ENCODE peak calls at places on chromosomes 2 and 18, in six cellular contexts. V, H, X, P, S and O are unnamed samples.

GRCh38 chr2:160565099-160565498 is 71.5 kb upstream of the RBMS1 start:
- DNase-seq in V (no peak), H (no peak), X (no peak), P (no peak), S (no peak), O (no peak)

GRCh38 chr2:163341426-163341825 is 394.4 kb downstream of the FIGN start:
- DNase-seq in V (no peak), H (no peak), X (peak), P (no peak), S (no peak), O (no peak)

GRCh38 chr2:103898561-103898960 is 955.4 kb upstream of the POU3F3 start:
- DNase-seq in V (no peak), H (no peak), X (no peak), P (no peak), S (no peak), O (no peak)

GRCh38 chr2:135742307-135742838 is 718 bp downstream of the UBXN4 start:
- DNase-seq in V (peak), H (peak), X (peak), P (peak), S (no peak), O (peak)

GRCh38 chr2:108288534-108289106 is at the start of gene SULT1C2:
- DNase-seq in V (no peak), H (peak), X (no peak), P (no peak), S (no peak), O (no peak)

GRCh38 chr18:31513189-31513907 is 15.4 kb downstream of the DSG2 start:
- DNase-seq in V (peak), H (peak), X (no peak), P (no peak), S (no peak), O (no peak)

GRCh38 chr2:188117706-188118105 is 174.0 kb upstream of the GULP1 start:
- DNase-seq in V (no peak), H (no peak), X (no peak), P (no peak), S (no peak), O (no peak)

GRCh38 chr2:118065015-118065666 is 23.1 kb upstream of the INSIG2 start:
- DNase-seq in V (no peak), H (no peak), X (no peak), P (no peak), S (no peak), O (no peak)

GRCh38 chr2:241632478-241633325 is 4.3 kb downstream of the THAP4 start:
- DNase-seq in V (no peak), H (no peak), X (no peak), P (no peak), S (no peak), O (no peak)

GRCh38 chr2:216015722-216016464 is 2.5 kb upstream of the MREG start:
- DNase-seq in V (no peak), H (no peak), X (no peak), P (no peak), S (peak), O (peak)

GRCh38 chr18:36509646-36510197 is 212.2 kb downstream of the FHOD3 start:
- DNase-seq in V (no peak), H (no peak), X (no peak), P (no peak), S (no peak), O (no peak)

GRCh38 chr2:35410431-35411061 is 945.0 kb upstream of the CRIM1 start:
- DNase-seq in V (peak), H (peak), X (peak), P (peak), S (peak), O (peak)

GRCh38 chr2:118169359-118170005 is 81.2 kb downstream of the INSIG2 start:
- DNase-seq in V (no peak), H (no peak), X (no peak), P (no peak), S (no peak), O (no peak)

GRCh38 chr2:175439416-175439815 is 257.9 kb upstream of the ATP5MC3 start:
- DNase-seq in V (peak), H (peak), X (no peak), P (peak), S (no peak), O (no peak)

GRCh38 chr2:28716265-28716865 is 35.3 kb upstream of the PPP1CB start:
- DNase-seq in V (peak), H (peak), X (peak), P (no peak), S (peak), O (peak)

GRCh38 chr18:46736136-46736535 is 20.7 kb downstream of the ST8SIA5 start:
- DNase-seq in V (no peak), H (no peak), X (no peak), P (no peak), S (no peak), O (no peak)

GRCh38 chr18:37956902-37957301 is 391.3 kb upstream of the CELF4 start:
- DNase-seq in V (no peak), H (no peak), X (no peak), P (no peak), S (no peak), O (peak)

GRCh38 chr2:106057206-106057605 is 136.9 kb downstream of the UXS1 start:
- DNase-seq in V (no peak), H (peak), X (no peak), P (no peak), S (no peak), O (no peak)

GRCh38 chr2:206198677-206199076 is 39.0 kb downstream of the EEF1B2 start:
- DNase-seq in V (no peak), H (no peak), X (no peak), P (no peak), S (no peak), O (peak)

GRCh38 chr18:4734021-4734420 is 278.9 kb upstream of the DLGAP1 start:
- DNase-seq in V (no peak), H (no peak), X (no peak), P (no peak), S (no peak), O (no peak)

GRCh38 chr2:238082858-238083257 is 17.3 kb upstream of the ESPNL start:
- DNase-seq in V (no peak), H (no peak), X (no peak), P (no peak), S (no peak), O (no peak)

GRCh38 chr2:10733980-10734379 is 12.6 kb downstream of the ATP6V1C2 start:
- DNase-seq in V (no peak), H (no peak), X (no peak), P (no peak), S (no peak), O (no peak)
- TF ChIP-seq MAX in V (no peak), H (no peak), X (no peak), P (no peak), S (no peak), O (no peak)

DNA sequence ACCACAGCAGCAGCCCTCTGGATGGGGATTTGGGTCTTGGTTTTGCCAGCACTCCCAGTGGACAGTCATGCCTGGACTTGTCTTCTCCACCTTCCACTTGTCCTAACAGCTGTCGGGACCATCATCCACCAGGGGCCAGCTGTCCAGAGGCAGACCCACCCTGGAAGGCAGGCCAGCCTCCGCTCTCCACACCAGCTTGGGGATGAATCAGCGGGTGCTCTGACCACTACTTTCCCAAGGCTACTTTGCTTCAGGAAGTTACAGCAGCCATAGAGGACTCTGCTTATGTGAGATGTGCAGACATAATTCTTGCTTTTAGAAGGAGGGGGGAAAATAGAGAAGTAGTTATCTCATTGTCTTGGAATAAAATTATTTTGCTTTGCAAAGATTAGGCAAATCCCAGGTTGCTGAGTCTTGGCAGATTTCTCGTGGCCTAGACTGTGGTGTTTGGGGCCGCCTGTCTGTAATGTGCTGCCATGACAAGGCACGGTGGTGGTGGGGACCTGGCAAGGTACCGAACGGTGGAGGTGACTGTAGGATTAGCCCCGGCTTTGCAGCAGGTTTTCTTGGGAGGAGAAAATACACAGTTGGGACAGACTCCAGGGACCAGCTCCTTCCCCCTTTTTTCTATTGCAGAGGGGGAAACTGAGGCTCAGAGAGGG is 148.7 kb downstream of the AGAP1 start:
- DNase-seq in V (no peak), H (no peak), X (no peak), P (peak), S (no peak), O (no peak)
- TF ChIP-seq MYC in V (no peak), H (no peak), X (no peak), P (no peak), S (no peak), O (no peak)

GRCh38 chr2:211035548-211036185 is 479.3 kb downstream of the CPS1 start:
- DNase-seq in V (no peak), H (peak), X (peak), P (no peak), S (no peak), O (peak)
- TF ChIP-seq CTCF in V (peak), H (peak), X (peak), P (no peak), S (peak), O (peak)

GRCh38 chr2:100963026-100963375 is 39.1 kb upstream of the RPL31 start:
- DNase-seq in V (no peak), H (no peak), X (no peak), P (no peak), S (no peak), O (no peak)
- TF ChIP-seq MAX in V (no peak), H (no peak), X (no peak), P (no peak), S (no peak), O (no peak)

GRCh38 chr18:6645246-6645645 is 84.3 kb upstream of the ARHGAP28 start:
- DNase-seq in V (no peak), H (no peak), X (no peak), P (no peak), S (no peak), O (no peak)
- TF ChIP-seq MYC in V (no peak), H (no peak), X (no peak), P (no peak), S (no peak), O (no peak)

GRCh38 chr2:231926180-231926741 is at the start of gene NPPC:
- DNase-seq in V (peak), H (peak), X (peak), P (peak), S (no peak), O (peak)

GRCh38 chr2:231923951-231924888 is 2.0 kb downstream of the NPPC start:
- DNase-seq in V (no peak), H (no peak), X (no peak), P (no peak), S (no peak), O (no peak)

GRCh38 chr2:231925303-231926179 is 655 bp downstream of the NPPC start:
- DNase-seq in V (peak), H (peak), X (peak), P (peak), S (no peak), O (peak)

GRCh38 chr2:231922945-231923344 is 3.3 kb downstream of the NPPC start:
- DNase-seq in V (no peak), H (no peak), X (no peak), P (no peak), S (no peak), O (no peak)

DNA sequence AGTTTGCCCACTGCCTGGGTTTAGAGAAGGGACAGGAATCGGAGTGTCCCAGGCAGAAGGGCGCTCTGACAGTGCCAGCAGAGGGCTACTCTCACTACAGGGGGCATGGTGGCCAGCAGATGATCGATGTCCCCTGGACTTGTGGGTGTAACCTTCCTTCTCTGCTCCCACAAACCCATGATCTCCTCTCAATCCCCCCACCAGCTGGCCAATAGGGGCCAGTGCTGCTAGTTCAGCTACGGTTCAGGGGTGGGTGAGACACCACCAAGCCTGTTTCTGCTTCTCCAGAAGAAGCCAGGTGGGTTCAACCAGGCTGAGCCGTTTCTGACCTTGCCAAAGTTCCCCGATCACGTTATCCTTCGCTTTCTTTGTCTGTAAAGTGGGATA is 1.3 kb downstream of the NPPC start:
- DNase-seq in V (peak), H (no peak), X (peak), P (no peak), S (no peak), O (no peak)
- TF ChIP-seq CTCF in V (no peak), H (no peak), X (no peak), P (no peak), S (no peak), O (peak)

GRCh38 chr18:61545281-61546245 is 212.3 kb downstream of the CDH20 start:
- DNase-seq in V (no peak), H (no peak), X (peak), P (no peak), S (no peak), O (no peak)

GRCh38 chr18:61544178-61544577 is 210.9 kb downstream of the CDH20 start:
- DNase-seq in V (no peak), H (no peak), X (no peak), P (no peak), S (no peak), O (no peak)

GRCh38 chr18:61549411-61549810 is 216.2 kb downstream of the CDH20 start:
- DNase-seq in V (no peak), H (no peak), X (no peak), P (no peak), S (no peak), O (no peak)

GRCh38 chr18:61543518-61543917 is 210.3 kb downstream of the CDH20 start:
- DNase-seq in V (no peak), H (no peak), X (no peak), P (no peak), S (no peak), O (no peak)

DNA sequence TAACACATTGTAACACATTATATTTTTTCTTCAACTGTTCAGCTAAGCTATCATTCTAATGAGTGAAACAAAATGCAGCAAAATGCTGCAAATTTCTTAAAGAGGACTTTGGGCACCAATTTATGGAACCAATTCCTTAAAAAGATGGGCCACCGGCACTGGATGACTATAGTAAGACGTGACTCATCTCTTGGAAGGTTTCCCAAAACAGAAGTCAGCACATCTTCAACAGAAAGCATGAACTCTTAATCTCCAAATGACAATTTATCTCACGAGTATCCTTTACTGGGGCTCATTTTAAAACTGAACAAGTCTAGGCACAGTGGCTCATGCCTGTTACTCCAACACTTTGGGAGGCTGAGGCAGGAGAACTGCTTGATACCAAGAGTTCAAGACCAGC is 213.4 kb downstream of the CDH20 start:
- DNase-seq in V (no peak), H (no peak), X (peak), P (no peak), S (no peak), O (no peak)
- TF ChIP-seq MAX in V (no peak), H (no peak), X (no peak), P (no peak), S (no peak), O (no peak)

GRCh38 chr2:179561702-179562101 is 297.1 kb upstream of the SESTD1 start:
- DNase-seq in V (no peak), H (no peak), X (no peak), P (no peak), S (no peak), O (no peak)
- TF ChIP-seq MYC in V (no peak), H (no peak), X (no peak), P (no peak), S (no peak), O (no peak)

DNA sequence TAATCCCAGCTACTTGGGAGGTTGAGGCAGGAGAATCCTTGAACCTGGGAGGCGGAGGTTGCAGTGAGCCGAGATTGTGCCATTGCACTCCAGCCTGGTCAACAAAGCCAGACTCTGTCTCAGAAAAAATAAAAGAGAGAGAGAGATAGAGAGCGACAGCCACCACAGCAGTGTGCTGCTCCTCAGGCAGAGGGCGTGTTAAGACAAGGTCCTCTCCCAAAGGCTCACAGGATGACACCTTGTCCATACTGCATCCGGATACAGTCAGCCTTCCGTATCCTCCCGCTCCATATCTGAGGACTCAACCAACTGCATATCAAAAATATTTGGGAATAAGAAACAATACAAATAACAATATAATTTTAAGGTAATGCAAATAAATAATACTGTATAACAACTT is 20.1 kb downstream of the ARL4C start:
- DNase-seq in V (no peak), H (no peak), X (no peak), P (peak), S (no peak), O (no peak)
- TF ChIP-seq CTCF in V (no peak), H (peak), X (no peak), P (peak), S (no peak), O (no peak)